ENCODE peak calls at places on chromosomes 2 and 18, in ten cellular contexts. V is prostate gland, S is IMR-90, B is HCT116, X is upper lobe of left lung, K is K562, H is Peyer's patch, J is A549, Q is adrenal gland, G is heart left ventricle. R is an unnamed sample.

GRCh38 chr2:196376984-196377877 is 205.9 kb upstream of the STK17B start:
- DNase-seq in X (no peak), V (no peak), G (no peak), K (no peak), Q (no peak), S (peak), J (no peak), H (no peak), B (no peak), R (no peak)

GRCh38 chr18:78893396-78894305 is 86.0 kb upstream of the SALL3 start:
- DNase-seq in V (no peak), Q (no peak), H (no peak), B (no peak), K (no peak), G (no peak), S (no peak), J (no peak), X (no peak), R (no peak)

GRCh38 chr2:170361359-170361936 is 183.5 kb downstream of the MYO3B start:
- DNase-seq in H (peak), S (peak), V (peak), K (peak), Q (peak), X (peak), G (peak), B (peak), J (peak), R (peak)

GRCh38 chr2:241154915-241155314 is 4.6 kb downstream of the PPP1R7 start:
- DNase-seq in J (no peak), X (no peak), H (no peak), V (no peak), G (no peak), K (no peak), S (peak), B (no peak), Q (no peak), R (no peak)

GRCh38 chr18:28963481-28963880 is 786.6 kb upstream of the CDH2 start:
- DNase-seq in K (no peak), V (no peak), J (no peak), H (no peak), G (no peak), S (peak), B (no peak), Q (no peak), X (no peak), R (no peak)

GRCh38 chr18:3816601-3817363 is 366.8 kb downstream of the TGIF1 start:
- DNase-seq in X (no peak), Q (peak), J (peak), G (no peak), K (no peak), V (no peak), H (no peak), B (no peak), S (peak), R (peak)

GRCh38 chr18:2641638-2642037 is 13.9 kb upstream of the SMCHD1 start:
- DNase-seq in X (no peak), V (no peak), J (no peak), Q (no peak), H (no peak), K (no peak), G (no peak), B (no peak), S (peak), R (peak)

GRCh38 chr2:132909427-132909826 is 239.4 kb upstream of the LYPD1 start:
- DNase-seq in K (no peak), S (peak), H (no peak), B (no peak), Q (no peak), V (no peak), J (no peak), X (no peak), G (no peak), R (no peak)

GRCh38 chr18:79934311-79935097 is 16.9 kb downstream of the SLC66A2 start:
- DNase-seq in S (no peak), G (peak), K (no peak), B (no peak), X (peak), V (no peak), J (no peak), Q (peak), H (no peak), R (no peak)

GRCh38 chr18:31065036-31065773 is 22.7 kb upstream of the DSC3 start:
- DNase-seq in B (no peak), V (no peak), J (no peak), X (no peak), Q (no peak), S (no peak), K (no peak), G (no peak), H (no peak), R (no peak)

GRCh38 chr18:66513996-66514395 is 89.9 kb downstream of the CDH19 start:
- DNase-seq in K (no peak), V (no peak), G (no peak), H (no peak), X (no peak), Q (no peak), S (no peak), J (no peak), B (no peak), R (no peak)

GRCh38 chr18:10757349-10757748 is 231.5 kb downstream of the NAPG start:
- DNase-seq in B (no peak), S (no peak), V (no peak), X (no peak), G (no peak), K (no peak), J (no peak), H (no peak), Q (no peak), R (no peak)

GRCh38 chr18:31774477-31774785 is 13.8 kb upstream of the SLC25A52 start:
- DNase-seq in H (no peak), Q (no peak), B (no peak), K (no peak), V (no peak), G (no peak), J (no peak), S (no peak), X (no peak), R (no peak)

GRCh38 chr2:197108758-197109157 is 182.3 kb upstream of the PGAP1 start:
- DNase-seq in K (no peak), X (peak), G (peak), H (no peak), V (peak), S (peak), J (peak), B (no peak), Q (peak), R (no peak)

GRCh38 chr2:220029013-220029412 is 401.6 kb downstream of the SLC4A3 start:
- DNase-seq in S (no peak), B (no peak), G (no peak), H (no peak), Q (no peak), V (no peak), K (no peak), X (no peak), J (no peak), R (no peak)

GRCh38 chr2:116719841-116720240 is 1094.7 kb upstream of the DDX18 start:
- DNase-seq in B (no peak), K (no peak), V (no peak), X (no peak), H (no peak), G (no peak), Q (no peak), J (no peak), S (no peak), R (no peak)

GRCh38 chr2:26637811-26638310 is 3.3 kb downstream of the CIB4 start:
- DNase-seq in V (no peak), Q (no peak), H (no peak), B (no peak), J (no peak), X (no peak), K (no peak), G (no peak), S (no peak), R (no peak)

GRCh38 chr2:78967294-78967693 is 58.2 kb upstream of the REG3G start:
- DNase-seq in H (no peak), V (no peak), X (no peak), B (no peak), J (no peak), S (no peak), K (no peak), G (no peak), Q (peak), R (no peak)

GRCh38 chr2:26130763-26131162 is 42.1 kb upstream of the GAREM2 start:
- DNase-seq in S (no peak), H (no peak), V (no peak), K (no peak), G (no peak), J (no peak), Q (no peak), B (no peak), X (no peak), R (no peak)

GRCh38 chr2:55914786-55915185 is 8.8 kb downstream of the EFEMP1 start:
- DNase-seq in B (no peak), X (no peak), Q (no peak), J (no peak), S (no peak), V (no peak), G (no peak), K (no peak), H (no peak), R (no peak)

GRCh38 chr2:45748239-45748638 is 96.8 kb downstream of the PRKCE start:
- DNase-seq in K (no peak), S (peak), Q (no peak), H (no peak), V (no peak), B (no peak), X (no peak), J (no peak), G (no peak), R (no peak)

GRCh38 chr2:240585681-240586197 is 795 bp upstream of the CAPN10 start:
- DNase-seq in S (no peak), V (no peak), G (no peak), X (no peak), B (no peak), H (no peak), K (no peak), Q (no peak), J (no peak), R (no peak)

GRCh38 chr18:49206717-49207116 is 253.7 kb downstream of the DYM start:
- DNase-seq in G (no peak), H (no peak), V (no peak), B (no peak), K (no peak), J (no peak), Q (no peak), X (no peak), S (peak), R (no peak)

GRCh38 chr2:59713577-59713976 is 839.9 kb downstream of the BCL11A start:
- DNase-seq in K (no peak), Q (no peak), G (no peak), B (no peak), V (no peak), X (no peak), H (no peak), J (no peak), S (no peak), R (no peak)

GRCh38 chr2:176132397-176133086 is 3.0 kb downstream of the HOXD8 start:
- DNase-seq in B (no peak), V (no peak), J (no peak), H (no peak), K (no peak), S (peak), Q (peak), G (no peak), X (no peak), R (peak)

GRCh38 chr2:219829968-219830738 is 202.7 kb downstream of the SLC4A3 start:
- DNase-seq in V (no peak), G (no peak), Q (no peak), B (no peak), K (no peak), S (no peak), J (no peak), H (no peak), X (no peak), R (no peak)

GRCh38 chr18:72542993-72543361 is 1.2 kb downstream of the CBLN2 start:
- DNase-seq in Q (no peak), J (no peak), X (no peak), S (no peak), G (no peak), V (no peak), H (no peak), B (no peak), K (no peak), R (no peak)

GRCh38 chr18:34493566-34494358 is 216.3 kb upstream of the DTNA start:
- DNase-seq in X (no peak), V (no peak), S (no peak), Q (peak), H (no peak), K (no peak), J (no peak), B (no peak), G (peak), R (no peak)

GRCh38 chr18:23479829-23480505 is 23.3 kb upstream of the RMC1 start:
- DNase-seq in G (no peak), X (no peak), S (no peak), B (no peak), K (no peak), Q (no peak), V (no peak), J (no peak), H (no peak), R (no peak)

GRCh38 chr2:159553727-159554126 is 62.6 kb downstream of the BAZ2B start:
- DNase-seq in V (no peak), G (no peak), J (no peak), Q (no peak), H (no peak), S (no peak), X (no peak), B (no peak), K (no peak), R (no peak)

GRCh38 chr2:48107326-48107925 is 201.1 kb upstream of the FBXO11 start:
- DNase-seq in K (no peak), Q (peak), J (peak), S (peak), X (no peak), H (no peak), G (no peak), B (peak), V (no peak), R (no peak)

GRCh38 chr18:37391156-37391555 is 174.4 kb downstream of the CELF4 start:
- DNase-seq in J (no peak), V (no peak), K (no peak), H (no peak), Q (no peak), X (no peak), S (no peak), B (no peak), G (no peak), R (no peak)

GRCh38 chr2:40814621-40815020 is 362.7 kb upstream of the SLC8A1 start:
- DNase-seq in V (no peak), B (no peak), H (no peak), G (no peak), Q (no peak), X (no peak), K (no peak), J (no peak), S (no peak), R (no peak)

GRCh38 chr18:23662309-23663263 is at the start of gene ANKRD29:
- DNase-seq in K (peak), V (peak), B (no peak), X (peak), Q (peak), G (peak), H (no peak), J (peak), S (no peak), R (peak)

GRCh38 chr2:231463698-231464575 is at the start of gene NCL:
- DNase-seq in G (peak), J (peak), H (peak), X (peak), K (peak), V (peak), Q (peak), S (peak), B (peak), R (peak)

GRCh38 chr18:24914148-24914525 is 437.8 kb downstream of the ZNF521 start:
- DNase-seq in B (no peak), K (no peak), H (no peak), J (no peak), X (no peak), Q (no peak), S (no peak), G (no peak), V (no peak), R (no peak)

GRCh38 chr2:88443353-88443938 is 9.0 kb downstream of the FOXI3 start:
- DNase-seq in V (no peak), H (no peak), Q (no peak), K (no peak), J (no peak), X (no peak), B (no peak), S (no peak), G (no peak), R (no peak)

GRCh38 chr2:190458352-190459107 is 50.4 kb downstream of the MFSD6 start:
- DNase-seq in G (no peak), J (no peak), X (no peak), H (no peak), V (no peak), S (no peak), B (no peak), Q (no peak), K (no peak), R (peak)

GRCh38 chr2:54456526-54457325 is 599 bp downstream of the SPTBN1 start:
- DNase-seq in Q (peak), K (peak), B (no peak), J (peak), G (peak), X (no peak), H (no peak), V (no peak), S (peak), R (peak)
- TF ChIP-seq POLR2A in Q (no peak), K (no peak), B (no peak), J (no peak), G (no peak), X (no peak), H (no peak), V (no peak), S (no peak), R (no peak)

GRCh38 chr2:201235865-201236811 is 24.2 kb upstream of the CASP8 start:
- DNase-seq in V (peak), J (peak), S (peak), K (peak), B (no peak), Q (peak), X (peak), G (peak), H (peak), R (peak)

GRCh38 chr2:201237486-201238241 is 22.7 kb upstream of the CASP8 start:
- DNase-seq in S (no peak), J (no peak), V (no peak), H (no peak), Q (no peak), B (no peak), G (no peak), X (no peak), K (no peak), R (no peak)

GRCh38 chr2:201234167-201235139 is 25.9 kb upstream of the CASP8 start:
- DNase-seq in H (peak), X (no peak), S (peak), B (no peak), V (no peak), K (no peak), J (no peak), Q (no peak), G (no peak), R (no peak)

GRCh38 chr2:201232125-201232815 is 28.1 kb upstream of the CASP8 start:
- DNase-seq in Q (peak), K (peak), H (peak), X (peak), S (peak), J (peak), G (peak), V (peak), B (peak), R (peak)

GRCh38 chr2:201233192-201234166 is 26.9 kb upstream of the CASP8 start:
- DNase-seq in H (peak), J (peak), G (peak), X (peak), V (peak), S (no peak), Q (peak), B (peak), K (peak), R (peak)
- TF ChIP-seq POLR2A in H (peak), J (peak), G (no peak), X (no peak), V (peak), S (no peak), Q (no peak), B (peak), K (peak), R (peak)

GRCh38 chr2:27735263-27735904 is 36.1 kb upstream of the MRPL33 start:
- DNase-seq in H (peak), J (no peak), S (peak), Q (peak), X (peak), G (peak), K (peak), B (no peak), V (peak), R (peak)
- TF ChIP-seq POLR2A in H (peak), J (no peak), S (no peak), Q (peak), X (no peak), G (no peak), K (no peak), B (no peak), V (peak), R (no peak)

GRCh38 chr18:51821610-51822009 is 518.4 kb upstream of the DCC start:
- DNase-seq in B (no peak), K (no peak), Q (no peak), J (no peak), V (no peak), H (no peak), S (no peak), X (no peak), G (no peak), R (no peak)
- TF ChIP-seq POLR2A in B (no peak), K (no peak), Q (no peak), J (no peak), V (no peak), H (no peak), S (no peak), X (no peak), G (no peak), R (no peak)

R was measured in erythroblast.